ENCODE peak calls at places on chromosomes 16 and 17, in ten cellular contexts. E is breast epithelium, O is stomach, L is Peyer's patch, V is right lobe of liver, N is vagina, I is K562, K is suprapubic skin, C is esophagus squamous epithelium, G is endothelial cell of umbilical vein. P is an unnamed sample. For H3K9me3, the result is how much of the 10 kb centered on the place peaks cover.

GRCh38 chr17:20032636-20033035 is 23.5 kb downstream of the SPECC1 start:
- DNase-seq in E (no peak), O (no peak), L (no peak), V (no peak), N (no peak), I (no peak), K (no peak), C (no peak), G (no peak), P (no peak)

GRCh38 chr17:229130-229944 is 47.9 kb upstream of the DOC2B start:
- DNase-seq in E (no peak), O (no peak), L (no peak), V (peak), N (no peak), I (no peak), K (peak), C (no peak), G (peak), P (no peak)

GRCh38 chr16:24991349-24991748 is 23.8 kb downstream of the ARHGAP17 start:
- DNase-seq in E (no peak), O (no peak), L (no peak), V (no peak), N (no peak), I (no peak), K (no peak), C (no peak), G (peak), P (no peak)

GRCh38 chr17:65638221-65638940 is 76.9 kb upstream of the AXIN2 start:
- DNase-seq in E (no peak), O (peak), L (no peak), V (no peak), N (no peak), I (no peak), K (no peak), C (no peak), G (no peak), P (no peak)

GRCh38 chr17:40168262-40168832 is 8.9 kb upstream of the RAPGEFL1 start:
- DNase-seq in E (no peak), O (peak), L (peak), V (no peak), N (no peak), I (peak), K (no peak), C (no peak), G (peak), P (peak)

GRCh38 chr16:88299751-88300462 is 82.9 kb upstream of the ZNF469 start:
- DNase-seq in E (no peak), O (no peak), L (no peak), V (peak), N (no peak), I (no peak), K (no peak), C (no peak), G (no peak), P (no peak)

GRCh38 chr17:20189322-20189721 is 180.2 kb downstream of the SPECC1 start:
- DNase-seq in E (no peak), O (no peak), L (no peak), V (no peak), N (no peak), I (no peak), K (no peak), C (no peak), G (no peak), P (peak)

GRCh38 chr17:17514361-17514992 is 18.3 kb upstream of the RASD1 start:
- DNase-seq in E (no peak), O (no peak), L (no peak), V (peak), N (no peak), I (no peak), K (no peak), C (no peak), G (no peak), P (no peak)

GRCh38 chr17:82327757-82328140 is 5.8 kb downstream of the SECTM1 start:
- DNase-seq in E (no peak), O (no peak), L (no peak), V (no peak), N (no peak), I (no peak), K (no peak), C (no peak), G (no peak), P (no peak)

GRCh38 chr17:70190959-70191805 is 21.9 kb downstream of the KCNJ2 start:
- DNase-seq in E (no peak), O (peak), L (no peak), V (no peak), N (no peak), I (no peak), K (no peak), C (no peak), G (no peak), P (no peak)

GRCh38 chr17:78359216-78359935 is 501 bp downstream of the SOCS3 start:
- DNase-seq in E (no peak), O (no peak), L (no peak), V (no peak), N (no peak), I (peak), K (no peak), C (no peak), G (peak), P (peak)

GRCh38 chr17:27530791-27531391 is 74.6 kb downstream of the KSR1 start:
- DNase-seq in E (no peak), O (no peak), L (no peak), V (no peak), N (no peak), I (no peak), K (no peak), C (no peak), G (no peak), P (peak)

GRCh38 chr17:20116683-20117309 is 107.6 kb downstream of the SPECC1 start:
- DNase-seq in E (no peak), O (peak), L (peak), V (no peak), N (peak), I (peak), K (no peak), C (no peak), G (peak), P (peak)

GRCh38 chr16:47029724-47030123 is 56.2 kb upstream of the DNAJA2 start:
- DNase-seq in E (no peak), O (no peak), L (no peak), V (no peak), N (no peak), I (no peak), K (no peak), C (no peak), G (no peak), P (no peak)

GRCh38 chr16:89410794-89411309 is 79.5 kb downstream of the ANKRD11 start:
- DNase-seq in E (peak), O (peak), L (no peak), V (peak), N (no peak), I (no peak), K (no peak), C (no peak), G (peak), P (peak)

GRCh38 chr17:42111901-42112551 is 488 bp downstream of the DHX58 start:
- DNase-seq in E (no peak), O (peak), L (no peak), V (no peak), N (no peak), I (no peak), K (no peak), C (no peak), G (peak), P (peak)

GRCh38 chr16:3881499-3881995 is 1.0 kb upstream of the CREBBP start:
- DNase-seq in E (no peak), O (no peak), L (no peak), V (no peak), N (no peak), I (peak), K (no peak), C (no peak), G (no peak), P (no peak)

GRCh38 chr17:42287305-42288077 is 807 bp upstream of the STAT5A start:
- DNase-seq in E (no peak), O (peak), L (peak), V (no peak), N (no peak), I (no peak), K (peak), C (no peak), G (peak), P (peak)

GRCh38 chr17:82318772-82319606 is 1.6 kb upstream of the CD7 start:
- DNase-seq in E (no peak), O (no peak), L (no peak), V (no peak), N (no peak), I (no peak), K (no peak), C (no peak), G (no peak), P (no peak)

GRCh38 chr16:12612598-12613101 is 191.0 kb downstream of the CPPED1 start:
- DNase-seq in E (no peak), O (no peak), L (no peak), V (no peak), N (no peak), I (peak), K (no peak), C (no peak), G (no peak), P (no peak)

GRCh38 chr17:82304826-82305726 is 12.3 kb downstream of the CD7 start:
- DNase-seq in E (no peak), O (no peak), L (no peak), V (no peak), N (no peak), I (no peak), K (no peak), C (no peak), G (no peak), P (no peak)

GRCh38 chr17:28545141-28545503 is 7.3 kb downstream of the UNC119 start:
- DNase-seq in E (no peak), O (no peak), L (no peak), V (no peak), N (no peak), I (no peak), K (no peak), C (no peak), G (no peak), P (no peak)

GRCh38 chr16:2765462-2766404 is 11.3 kb downstream of the ELOB start:
- DNase-seq in E (no peak), O (no peak), L (no peak), V (no peak), N (no peak), I (no peak), K (no peak), C (no peak), G (no peak), P (peak)

GRCh38 chr17:30074726-30075125 is 41.9 kb upstream of the NSRP1 start:
- DNase-seq in E (no peak), O (no peak), L (no peak), V (no peak), N (no peak), I (no peak), K (no peak), C (no peak), G (no peak), P (no peak)

GRCh38 chr17:42980766-42981397 is 517 bp downstream of the RUNDC1 start:
- DNase-seq in E (peak), O (peak), L (peak), V (peak), N (no peak), I (peak), K (no peak), C (no peak), G (peak), P (peak)

GRCh38 chr16:85659805-85660511 is 28.8 kb downstream of the GINS2 start:
- DNase-seq in E (peak), O (peak), L (peak), V (peak), N (no peak), I (peak), K (peak), C (no peak), G (peak), P (peak)

GRCh38 chr16:87278191-87279093 is 38.8 kb downstream of the C16orf95 start:
- DNase-seq in E (peak), O (peak), L (peak), V (peak), N (no peak), I (peak), K (peak), C (no peak), G (peak), P (peak)

GRCh38 chr17:32822996-32823395 is 53.9 kb downstream of the MYO1D start:
- DNase-seq in E (no peak), O (no peak), L (no peak), V (no peak), N (no peak), I (no peak), K (no peak), C (no peak), G (peak), P (peak)

GRCh38 chr17:77990301-77990700 is 31.8 kb downstream of the TNRC6C start:
- DNase-seq in E (no peak), O (no peak), L (no peak), V (no peak), N (no peak), I (no peak), K (no peak), C (no peak), G (no peak), P (no peak)

GRCh38 chr17:4704991-4705390 is 1.1 kb upstream of the PELP1 start:
- DNase-seq in E (no peak), O (no peak), L (no peak), V (no peak), N (no peak), I (no peak), K (no peak), C (no peak), G (no peak), P (no peak)
- H3K4me3 ChIP-seq in E (no peak), O (no peak), L (no peak), V (no peak), N (no peak), I (peak), K (no peak), C (no peak), G (no peak), P (no peak)

GRCh38 chr16:11480634-11481033 is 106.1 kb downstream of the LITAF start:
- DNase-seq in E (no peak), O (no peak), L (no peak), V (no peak), N (no peak), I (no peak), K (no peak), C (no peak), G (no peak), P (no peak)
- H3K9me3 ChIP-seq in E (under half), O (under half), L (under half), V (under half), N (under half), I (under half), K (under half), C (under half), G (under half), P (under half)

GRCh38 chr17:7687908-7688807 is at the start of gene WRAP53:
- DNase-seq in E (peak), O (peak), L (peak), V (peak), N (peak), I (peak), K (peak), C (peak), G (peak), P (peak)
- TF ChIP-seq POLR2A in E (no peak), O (no peak), L (no peak), V (peak), N (no peak), I (peak), K (no peak), C (no peak), G (peak), P (no peak)

DNA sequence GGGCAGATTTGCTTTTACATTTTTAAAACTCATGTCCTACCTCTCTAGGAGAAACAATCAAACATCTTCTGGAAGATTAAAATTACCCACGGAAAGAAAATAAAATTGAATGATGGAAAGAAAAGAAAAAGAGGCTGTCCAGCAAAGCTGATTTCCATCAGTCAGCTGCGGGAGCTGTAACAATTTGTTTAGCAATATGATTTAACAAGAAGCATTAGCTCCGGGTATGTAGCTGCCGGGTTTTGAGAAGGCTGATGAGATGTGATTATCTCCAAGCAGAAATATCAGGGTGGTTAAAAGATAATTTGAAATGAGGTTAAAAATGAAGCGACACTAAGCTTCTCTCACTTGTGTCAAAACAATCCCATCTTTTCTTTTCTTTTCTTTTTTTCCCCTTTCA is 608.9 kb upstream of the SALL1 start:
- DNase-seq in E (no peak), O (no peak), L (no peak), V (no peak), N (no peak), I (no peak), K (no peak), C (no peak), G (no peak), P (no peak)
- H3K4me3 ChIP-seq in E (no peak), O (no peak), L (no peak), V (no peak), N (no peak), I (no peak), K (no peak), C (no peak), G (no peak), P (no peak)

DNA sequence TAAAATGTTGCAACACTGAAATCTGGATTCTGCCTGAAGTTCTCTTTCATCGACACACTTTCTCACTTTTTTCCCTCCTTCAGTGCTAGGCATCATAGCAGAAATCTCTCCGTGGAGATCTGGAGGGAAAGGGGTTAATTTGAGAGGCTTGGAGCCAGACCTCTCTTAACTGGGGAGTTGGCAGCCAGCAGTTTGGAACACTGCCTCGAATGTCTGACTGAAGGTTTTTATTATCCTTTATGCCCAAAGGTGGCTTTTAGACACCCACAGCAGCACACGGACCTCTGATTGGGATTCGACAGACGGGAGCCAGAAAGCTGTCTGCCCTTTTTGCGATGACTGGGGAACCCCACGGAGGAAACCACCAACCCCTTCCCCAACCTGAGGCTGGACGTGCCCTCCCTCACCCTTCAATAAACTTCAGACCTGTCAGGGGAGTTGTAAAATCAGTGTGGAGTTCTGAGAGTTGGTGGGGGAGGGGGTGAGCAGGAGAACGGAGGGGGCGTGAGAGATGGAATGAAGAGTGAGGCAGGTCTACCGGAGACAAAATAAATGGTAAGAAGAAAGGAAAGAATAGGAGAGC is 833.5 kb upstream of the SOX9 start:
- DNase-seq in E (no peak), O (no peak), L (no peak), V (no peak), N (no peak), I (no peak), K (no peak), C (no peak), G (no peak), P (no peak)
- H3K9me3 ChIP-seq in E (under half), O (under half), L (under half), V (under half), N (under half), I (under half), K (under half), C (under half), G (under half), P (under half)

DNA sequence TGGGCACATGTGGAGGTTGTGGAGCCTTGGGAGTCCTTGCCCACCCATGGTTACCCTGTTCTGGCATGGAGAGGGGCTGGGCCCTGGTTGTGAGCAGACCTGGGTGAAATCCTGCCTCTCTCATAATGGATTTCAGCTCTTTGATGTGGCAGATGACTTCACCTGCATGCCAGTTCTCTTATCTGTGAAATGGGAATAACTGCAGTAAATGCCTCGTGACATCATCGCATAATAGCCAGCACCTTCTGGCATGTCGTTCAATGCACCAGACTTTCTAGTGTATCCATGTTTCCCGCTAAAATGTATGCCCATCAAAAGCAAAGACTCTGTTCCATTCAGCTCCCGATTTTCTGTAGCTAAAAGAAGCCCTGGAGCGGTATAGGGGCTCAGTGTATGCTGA is 197.6 kb downstream of the MAF start:
- DNase-seq in E (no peak), O (no peak), L (no peak), V (no peak), N (no peak), I (no peak), K (no peak), C (no peak), G (no peak), P (no peak)
- TF ChIP-seq POLR2A in E (no peak), O (no peak), L (no peak), V (no peak), N (no peak), I (no peak), K (no peak), C (no peak), G (no peak), P (no peak)

DNA sequence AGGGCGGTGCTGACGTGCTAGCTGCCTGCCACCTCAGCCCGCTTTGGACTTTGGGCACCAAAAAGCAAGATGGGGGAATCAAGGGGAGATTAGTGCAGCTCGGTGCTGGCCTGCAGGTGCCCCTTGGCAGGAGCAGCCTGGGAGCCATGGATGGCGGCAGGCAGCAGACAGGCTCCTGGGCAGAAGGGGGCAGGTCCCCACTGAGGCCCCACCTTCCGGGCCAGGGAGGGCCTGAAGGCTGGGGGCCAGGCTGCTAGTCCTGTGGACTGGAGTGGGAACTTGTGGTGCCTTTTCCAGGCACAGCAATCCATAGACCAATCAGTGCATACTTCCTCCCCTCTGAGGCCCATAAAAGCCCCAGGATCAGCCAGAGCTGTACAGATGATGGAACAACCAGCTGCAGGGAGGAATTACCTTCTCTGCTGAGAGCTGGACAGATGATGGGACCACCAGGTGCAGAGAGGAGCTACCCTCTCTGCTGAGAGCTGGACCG is 64.0 kb downstream of the USP32 start:
- DNase-seq in E (no peak), O (no peak), L (no peak), V (no peak), N (no peak), I (no peak), K (no peak), C (no peak), G (no peak), P (no peak)
- H3K4me3 ChIP-seq in E (no peak), O (no peak), L (no peak), V (no peak), N (no peak), I (no peak), K (no peak), C (no peak), G (no peak), P (no peak)

DNA sequence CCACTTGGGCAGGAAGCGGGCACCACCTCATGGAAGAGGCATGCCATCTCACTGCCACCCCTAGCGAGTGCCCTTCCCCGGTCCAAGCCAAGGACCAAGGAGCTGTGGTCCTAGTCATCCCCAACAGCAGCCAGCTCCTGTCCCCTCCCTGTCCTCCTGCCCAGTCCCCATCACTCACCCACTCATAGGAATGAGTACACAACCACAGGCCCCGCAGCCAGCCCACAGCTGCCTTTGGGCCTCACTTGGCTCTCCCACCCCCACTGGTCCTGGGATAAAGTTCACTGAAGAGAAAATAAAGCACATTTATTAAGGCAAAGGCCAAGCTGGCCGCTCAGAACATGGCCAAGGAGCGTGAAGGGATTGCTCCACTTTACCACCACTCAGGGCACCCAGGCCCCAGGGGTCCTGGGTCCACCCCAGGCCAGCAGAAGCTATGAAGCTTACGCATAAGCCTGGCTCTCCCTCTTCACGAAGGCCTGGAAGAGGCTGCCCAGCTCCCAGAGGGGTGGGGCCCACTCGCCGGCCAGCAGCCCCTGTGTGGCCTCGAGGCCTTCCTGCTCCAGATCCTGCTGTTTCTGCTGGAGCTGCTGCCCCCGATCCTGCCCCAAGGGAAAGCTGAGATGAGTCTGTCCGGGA is 3.6 kb downstream of the SCRN2 start:
- DNase-seq in E (no peak), O (no peak), L (no peak), V (no peak), N (no peak), I (no peak), K (no peak), C (no peak), G (no peak), P (no peak)
- H3K9me3 ChIP-seq in E (under half), O (under half), L (under half), V (under half), N (under half), I (under half), K (under half), C (under half), G (under half), P (under half)